ENCODE peak calls at places on chromosomes 13 and 19, in eight cellular contexts. E, F, R, A, D, H, Q and C are unnamed samples.

GRCh38 chr19:36196249-36196648 is 18.2 kb downstream of the ZNF565 start:
- DNase-seq in H (no peak), F (no peak), R (no peak), Q (peak; percentile 23), D (no peak), E (no peak), A (no peak), C (no peak)

GRCh38 chr13:24709186-24709913 is 29.1 kb downstream of the ATP12A start:
- DNase-seq in H (no peak), A (no peak), F (no peak), Q (no peak), R (peak; percentile 60), D (no peak), E (no peak), C (no peak)

GRCh38 chr13:90576067-90576466 is 771.4 kb upstream of the MIR17HG start:
- DNase-seq in D (no peak), F (no peak), E (no peak), H (no peak), R (no peak), A (no peak), Q (no peak), C (no peak)

GRCh38 chr19:3586124-3586626 is 897 bp downstream of the GIPC3 start:
- DNase-seq in D (no peak), Q (no peak), A (no peak), H (no peak), E (no peak), R (no peak), F (no peak), C (no peak)

GRCh38 chr13:113903912-113904311 is 40.0 kb upstream of the GAS6 start:
- DNase-seq in F (no peak), A (no peak), E (no peak), R (no peak), D (peak; percentile 54), H (no peak), Q (no peak), C (no peak)

GRCh38 chr19:38304866-38305429 is 897 bp downstream of the C19orf33 start:
- DNase-seq in A (peak; percentile 59), H (peak; percentile 83), E (peak; percentile 98), D (no peak), Q (peak; percentile 36), R (no peak), F (peak; percentile 95), C (no peak)

GRCh38 chr13:38366954-38367645 is 17.4 kb downstream of the UFM1 start:
- DNase-seq in H (peak; percentile 90), E (no peak), F (no peak), D (no peak), R (no peak), Q (peak; percentile 39), A (peak; percentile 5), C (no peak)

GRCh38 chr19:5937550-5937949 is 23.5 kb downstream of the CAPS start:
- DNase-seq in F (no peak), D (no peak), Q (no peak), R (no peak), E (no peak), H (no peak), A (no peak), C (no peak)

GRCh38 chr19:18596752-18597157 is 8.2 kb downstream of the REX1BD start:
- DNase-seq in E (no peak), D (peak; percentile 81), Q (no peak), H (no peak), R (no peak), F (peak; percentile 66), A (peak; percentile 43), C (no peak)

GRCh38 chr19:11286312-11286974 is 9.5 kb upstream of the TSPAN16 start:
- DNase-seq in F (no peak), H (peak; percentile 23), E (no peak), Q (peak; percentile 58), A (peak; percentile 88), R (no peak), D (no peak), C (peak; percentile 11)

GRCh38 chr19:18065173-18065495 is 21.6 kb downstream of the IL12RB1 start:
- DNase-seq in F (no peak), A (no peak), D (no peak), E (no peak), R (no peak), H (no peak), Q (no peak), C (no peak)

GRCh38 chr13:65748227-65748626 is 1481.9 kb downstream of the PCDH9 start:
- DNase-seq in R (no peak), E (no peak), H (no peak), F (no peak), Q (no peak), D (no peak), A (no peak), C (no peak)

GRCh38 chr19:1668339-1669123 is 16.1 kb upstream of the TCF3 start:
- DNase-seq in F (peak; percentile 69), Q (no peak), A (peak; percentile 21), H (no peak), D (no peak), E (peak; percentile 21), R (no peak), C (no peak)

GRCh38 chr13:28707629-28708427 is 10.9 kb downstream of the SLC46A3 start:
- DNase-seq in A (peak; percentile 80), Q (peak; percentile 65), F (no peak), H (peak; percentile 78), R (no peak), E (no peak), D (no peak), C (peak; percentile 65)

GRCh38 chr19:14369399-14370168 is 11.7 kb upstream of the ADGRE5 start:
- DNase-seq in F (peak; percentile 72), H (no peak), E (no peak), A (peak; percentile 58), R (no peak), Q (peak; percentile 76), D (peak; percentile 86), C (no peak)

GRCh38 chr13:114328034-114328433 is 13.7 kb downstream of the CHAMP1 start:
- DNase-seq in R (no peak), A (no peak), Q (no peak), D (no peak), F (no peak), H (no peak), E (no peak), C (no peak)

GRCh38 chr13:94921181-94921580 is 208.8 kb upstream of the SOX21 start:
- DNase-seq in A (no peak), E (no peak), R (no peak), F (no peak), H (no peak), Q (no peak), D (no peak), C (no peak)

GRCh38 chr19:41612483-41612882 is 14.4 kb downstream of the CEACAM4 start:
- DNase-seq in D (no peak), A (no peak), H (no peak), E (no peak), F (no peak), R (no peak), Q (no peak), C (no peak)

GRCh38 chr13:21104199-21105019 is 43.0 kb upstream of the LATS2 start:
- DNase-seq in A (no peak), D (no peak), Q (no peak), H (no peak), E (no peak), R (peak; percentile 68), F (no peak), C (no peak)

GRCh38 chr13:112465251-112466131 is 89.3 kb downstream of the SPACA7 start:
- DNase-seq in E (no peak), H (no peak), A (no peak), F (peak; percentile 41), R (no peak), D (no peak), Q (no peak), C (no peak)

GRCh38 chr13:50989476-50989875 is 79.9 kb downstream of the RNASEH2B start:
- DNase-seq in R (no peak), H (no peak), Q (peak; percentile 13), F (no peak), D (no peak), A (peak; percentile 46), E (no peak), C (no peak)

GRCh38 chr19:58362272-58362994 is at the start of gene ZNF497:
- DNase-seq in E (peak; percentile 96), F (peak; percentile 99), Q (peak; percentile 94), A (peak; percentile 98), R (peak; percentile 99), D (peak; percentile 98), H (peak; percentile 87), C (peak; percentile 88)
- TF ChIP-seq CTCF in E (no peak), F (no peak), Q (no peak), A (no peak), R (no peak), D (peak; percentile 20), H (peak; percentile 9), C (no peak)

GRCh38 chr19:7692417-7693088 is 9.4 kb downstream of the FCER2 start:
- DNase-seq in A (no peak), H (no peak), E (no peak), R (no peak), Q (no peak), D (no peak), F (no peak), C (no peak)

GRCh38 chr19:7690779-7691258 is 10.2 kb downstream of the TRAPPC5 start:
- DNase-seq in H (no peak), D (no peak), R (no peak), Q (no peak), A (no peak), E (no peak), F (no peak), C (no peak)

GRCh38 chr19:7689165-7689564 is 8.5 kb downstream of the TRAPPC5 start:
- DNase-seq in H (no peak), F (no peak), R (no peak), D (no peak), E (no peak), A (no peak), Q (no peak), C (no peak)

GRCh38 chr19:7694499-7694898 is 7.4 kb downstream of the FCER2 start:
- DNase-seq in D (no peak), H (no peak), A (no peak), R (no peak), E (no peak), F (no peak), Q (no peak), C (no peak)

DNA sequence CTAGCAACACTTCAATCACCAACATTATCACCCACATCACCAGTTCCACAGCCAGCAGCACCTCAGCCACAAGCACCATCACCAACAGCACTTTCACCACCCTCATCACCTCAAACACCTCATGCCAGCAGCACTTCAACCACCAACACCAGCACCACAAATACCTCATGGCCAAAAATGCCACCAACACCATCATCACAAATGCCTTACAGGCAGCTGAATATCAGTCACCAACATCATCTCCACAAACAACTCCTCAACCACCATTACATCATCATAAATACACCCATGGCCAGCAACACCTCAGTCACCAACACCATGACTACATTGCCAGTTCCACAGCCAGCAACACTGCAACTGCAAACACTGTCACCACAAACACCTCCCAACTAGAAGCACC is 10.4 kb downstream of the FCER2 start:
- DNase-seq in A (no peak), R (no peak), E (no peak), H (no peak), Q (no peak), D (no peak), F (no peak), C (no peak)
- H3K4me3 ChIP-seq in A (no peak overlapping the region), R (no peak overlapping the region), E (no peak overlapping the region), H (no peak overlapping the region), Q (no peak overlapping the region), D (no peak overlapping the region), F (no peak overlapping the region), C (no peak overlapping the region)

GRCh38 chr19:33862991-33863390 is 66.3 kb downstream of the KCTD15 start:
- DNase-seq in Q (no peak), D (no peak), E (no peak), A (no peak), R (no peak), H (no peak), F (no peak), C (no peak)
- TF ChIP-seq CTCF in Q (no peak), D (no peak), E (no peak), A (no peak), R (no peak), H (no peak), F (no peak), C (no peak)

GRCh38 chr19:51595190-51595589 is 24.1 kb downstream of the ZNF175 start:
- DNase-seq in H (no peak), E (no peak), Q (no peak), A (no peak), F (no peak), R (no peak), D (no peak), C (no peak)
- H3K4me3 ChIP-seq in H (no peak overlapping the region), E (no peak overlapping the region), Q (peak overlapping the region; percentile 76), A (no peak overlapping the region), F (no peak overlapping the region), R (no peak overlapping the region), D (no peak overlapping the region), C (peak overlapping the region; percentile 83)